ENCODE peak calls at places on chromosome 21, in four cellular contexts. K, C, N and U are unnamed samples.

GRCh38 chr21:26849428-26850115 is 4.4 kb upstream of the ADAMTS1 start:
- DNase-seq in K (no peak), C (no peak), N (no peak), U (no peak)

GRCh38 chr21:37367758-37368535 is 1.4 kb downstream of the DYRK1A start:
- DNase-seq in K (peak), C (peak), N (peak), U (peak)

GRCh38 chr21:31222142-31222541 is 121.9 kb downstream of the TIAM1 start:
- DNase-seq in K (no peak), C (no peak), N (no peak), U (no peak)

GRCh38 chr21:31531967-31532366 is 127.5 kb upstream of the SOD1 start:
- DNase-seq in K (no peak), C (no peak), N (no peak), U (no peak)

GRCh38 chr21:18893411-18893810 is 489.8 kb upstream of the TMPRSS15 start:
- DNase-seq in K (no peak), C (no peak), N (no peak), U (no peak)

GRCh38 chr21:31143021-31143420 is 104.7 kb upstream of the KRTAP19-8 start:
- DNase-seq in K (no peak), C (no peak), N (no peak), U (no peak)

GRCh38 chr21:14917762-14918161 is 147.0 kb downstream of the NRIP1 start:
- DNase-seq in K (no peak), C (no peak), N (no peak), U (no peak)

GRCh38 chr21:31387560-31388186 is 43.6 kb upstream of the TIAM1 start:
- DNase-seq in K (no peak), C (no peak), N (no peak), U (no peak)

GRCh38 chr21:14880922-14881321 is 183.9 kb downstream of the NRIP1 start:
- DNase-seq in K (no peak), C (no peak), N (no peak), U (peak)

GRCh38 chr21:16454371-16454770 is 724.6 kb downstream of the USP25 start:
- DNase-seq in K (no peak), C (no peak), N (no peak), U (no peak)

GRCh38 chr21:36729301-36729970 is 30.5 kb downstream of the SIM2 start:
- DNase-seq in K (no peak), C (no peak), N (no peak), U (no peak)

GRCh38 chr21:16534408-16535099 is 804.8 kb downstream of the USP25 start:
- DNase-seq in K (no peak), C (peak), N (no peak), U (peak)

GRCh38 chr21:38346286-38346685 is 89.5 kb downstream of the KCNJ15 start:
- DNase-seq in K (no peak), C (no peak), N (no peak), U (peak)

GRCh38 chr21:27477321-27477720 is 510.4 kb upstream of the ADAMTS5 start:
- DNase-seq in K (no peak), C (no peak), N (no peak), U (no peak)

GRCh38 chr21:35138665-35139381 is 89.7 kb upstream of the RUNX1 start:
- DNase-seq in K (no peak), C (no peak), N (peak), U (peak)

GRCh38 chr21:36246080-36246631 is 73.8 kb upstream of the MORC3 start:
- DNase-seq in K (no peak), C (peak), N (no peak), U (no peak)

GRCh38 chr21:20272791-20273362 is 725.3 kb upstream of the NCAM2 start:
- DNase-seq in K (no peak), C (no peak), N (no peak), U (peak)

GRCh38 chr21:38733973-38734546 is 71.7 kb upstream of the ETS2 start:
- DNase-seq in K (peak), C (peak), N (peak), U (no peak)

GRCh38 chr21:24941316-24942185 is 665.7 kb downstream of the MRPL39 start:
- DNase-seq in K (no peak), C (no peak), N (no peak), U (peak)

GRCh38 chr21:25456672-25457071 is 150.6 kb downstream of the MRPL39 start:
- DNase-seq in K (no peak), C (no peak), N (no peak), U (no peak)

GRCh38 chr21:22885079-22885478 is 1886.9 kb downstream of the NCAM2 start:
- DNase-seq in K (no peak), C (no peak), N (no peak), U (peak)

GRCh38 chr21:31606081-31606874 is 53.2 kb upstream of the SOD1 start:
- DNase-seq in K (no peak), C (no peak), N (no peak), U (peak)

GRCh38 chr21:34992736-34993135 is 56.4 kb downstream of the RUNX1 start:
- DNase-seq in K (no peak), C (peak), N (no peak), U (no peak)

GRCh38 chr21:17779486-17779885 is 39.7 kb downstream of the C21orf91 start:
- DNase-seq in K (no peak), C (no peak), N (no peak), U (no peak)
- H3K27ac ChIP-seq in K (no peak), C (no peak), N (no peak), U (no peak)

GRCh38 chr21:28822882-28823335 is 169.8 kb downstream of the LTN1 start:
- DNase-seq in K (no peak), C (no peak), N (no peak), U (no peak)

GRCh38 chr21:28822064-28822402 is 170.6 kb downstream of the LTN1 start:
- DNase-seq in K (no peak), C (no peak), N (no peak), U (no peak)

GRCh38 chr21:28821276-28822063 is 171.2 kb downstream of the LTN1 start:
- DNase-seq in K (no peak), C (no peak), N (no peak), U (no peak)

GRCh38 chr21:28826569-28826968 is 166.1 kb downstream of the LTN1 start:
- DNase-seq in K (no peak), C (no peak), N (no peak), U (no peak)

GRCh38 chr21:28823464-28823863 is 169.2 kb downstream of the LTN1 start:
- DNase-seq in K (no peak), C (no peak), N (no peak), U (no peak)
- H3K27ac ChIP-seq in K (peak), C (no peak), N (no peak), U (no peak)

GRCh38 chr21:43597052-43597451 is 62.2 kb downstream of the HSF2BP start:
- DNase-seq in K (no peak), C (no peak), N (no peak), U (peak)
- H3K27ac ChIP-seq in K (no peak), C (no peak), N (no peak), U (peak)

GRCh38 chr21:39932335-39932734 is 65.1 kb downstream of the PCP4 start:
- DNase-seq in K (no peak), C (no peak), N (no peak), U (no peak)
- H3K27ac ChIP-seq in K (no peak), C (no peak), N (no peak), U (no peak)

GRCh38 chr21:45365608-45366241 is 39.2 kb upstream of the COL18A1 start:
- DNase-seq in K (peak), C (no peak), N (no peak), U (no peak)

GRCh38 chr21:45365186-45365607 is 39.8 kb upstream of the COL18A1 start:
- DNase-seq in K (no peak), C (no peak), N (no peak), U (no peak)

GRCh38 chr21:45362748-45363145 is 42.2 kb upstream of the COL18A1 start:
- DNase-seq in K (peak), C (no peak), N (no peak), U (no peak)

GRCh38 chr21:45364464-45365185 is 40.3 kb upstream of the COL18A1 start:
- DNase-seq in K (peak), C (no peak), N (no peak), U (no peak)

DNA sequence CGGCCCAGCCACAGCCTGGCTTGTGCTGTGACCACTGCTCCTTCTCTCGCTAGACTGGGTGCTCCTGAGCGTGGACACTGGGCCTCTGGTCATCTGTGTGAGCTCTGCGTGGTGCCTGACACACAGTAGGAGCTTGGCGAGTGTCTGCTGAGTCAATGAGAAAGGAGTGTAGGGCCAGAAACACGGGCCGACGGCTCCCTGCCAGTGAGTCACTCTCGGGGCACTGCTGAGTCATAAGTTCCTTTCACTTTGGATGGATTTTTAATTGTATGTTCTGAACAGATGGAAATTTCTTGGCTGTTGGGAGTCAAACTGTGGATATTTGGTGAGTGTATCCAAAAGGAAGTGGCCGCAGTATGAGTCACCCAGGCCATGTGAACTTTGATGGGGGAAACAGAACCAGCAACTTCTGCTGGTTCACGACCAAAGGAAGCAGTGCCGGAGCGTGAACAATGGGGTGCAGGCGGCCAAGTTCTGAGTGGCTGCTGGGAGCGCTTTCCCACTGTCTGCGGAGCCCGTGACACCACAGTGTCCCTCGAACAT is 41.0 kb upstream of the COL18A1 start:
- DNase-seq in K (peak), C (peak), N (no peak), U (peak)
- H3K27ac ChIP-seq in K (peak), C (peak), N (no peak), U (peak)

DNA sequence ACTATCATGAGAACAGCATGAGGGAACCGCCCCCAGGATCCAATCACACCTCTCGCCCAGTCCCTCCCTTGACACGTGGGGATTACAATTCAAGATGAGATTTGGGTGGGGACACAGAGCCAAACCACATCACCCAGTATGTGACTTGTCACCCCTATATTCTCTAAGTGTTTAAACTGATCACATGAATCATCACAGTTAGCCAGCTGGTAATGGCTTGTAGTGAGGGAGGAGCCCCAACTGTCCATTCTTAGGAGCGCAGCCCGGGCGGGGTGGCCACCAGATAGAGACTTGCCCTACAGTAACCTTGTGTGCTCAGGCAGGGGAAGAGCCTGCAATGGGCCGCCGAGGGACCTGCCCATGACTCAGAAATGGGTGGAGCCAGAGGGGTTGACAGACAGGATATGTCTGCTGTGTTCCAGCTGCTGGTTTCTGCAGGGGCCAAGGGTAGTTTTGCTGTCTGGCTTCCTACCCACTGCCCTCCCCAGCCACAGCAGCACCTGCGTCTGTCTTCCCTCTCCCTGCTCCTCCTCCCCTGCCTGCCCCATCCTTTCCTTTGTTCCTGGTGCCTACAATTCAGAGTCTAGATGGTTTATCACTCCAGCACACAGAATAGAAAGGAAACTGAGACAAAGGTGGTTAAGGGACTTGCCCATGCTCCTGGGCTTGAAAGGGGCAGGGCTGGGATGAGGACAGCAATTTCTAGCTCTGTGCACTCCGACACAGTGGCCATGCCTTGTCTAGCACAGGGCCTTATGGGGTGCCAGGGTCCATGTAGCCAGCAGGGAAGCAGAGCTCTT is 9.2 kb downstream of the ABCG1 start:
- DNase-seq in K (peak), C (peak), N (peak), U (peak)
- H3K27ac ChIP-seq in K (peak), C (no peak), N (peak), U (peak)

DNA sequence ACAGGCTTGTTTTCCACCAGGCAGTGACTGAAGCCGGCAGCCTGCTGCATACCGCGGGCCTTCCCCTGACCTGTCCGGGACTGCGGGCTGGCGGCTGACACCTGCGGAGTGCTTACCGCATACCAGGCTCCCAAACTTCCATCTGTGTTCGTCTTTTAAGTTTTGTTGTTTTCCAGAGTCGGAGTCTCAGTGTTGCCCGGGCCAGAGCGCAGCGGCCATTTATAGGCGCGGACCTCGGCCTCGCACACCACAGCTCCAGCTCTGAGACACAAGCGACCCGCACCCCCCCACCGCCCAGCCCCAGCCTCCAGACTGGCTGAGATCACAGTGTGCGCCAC is 1.4 kb upstream of the ADARB1 start:
- DNase-seq in K (no peak), C (no peak), N (no peak), U (no peak)
- H3K27ac ChIP-seq in K (no peak), C (no peak), N (no peak), U (no peak)

DNA sequence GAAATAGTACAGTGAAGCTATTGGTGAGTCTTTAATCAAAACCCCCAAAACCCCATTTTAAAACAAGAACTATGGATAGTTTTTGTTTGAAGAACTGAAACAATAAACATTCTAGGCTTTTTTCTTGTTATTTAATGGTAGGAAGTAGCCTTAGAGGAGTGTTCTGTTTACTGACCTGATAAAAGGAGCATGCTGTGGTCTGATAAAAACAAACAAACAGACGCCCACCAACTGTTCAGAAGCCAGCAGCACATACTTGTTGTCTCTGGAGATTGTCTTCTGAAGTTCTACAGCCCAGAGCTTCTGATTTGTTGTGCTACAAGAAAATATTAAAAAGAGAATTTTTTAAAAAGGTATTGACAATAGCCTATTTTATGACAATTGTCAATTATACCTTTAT is 54.1 kb upstream of the CFAP298 start:
- DNase-seq in K (no peak), C (no peak), N (no peak), U (no peak)
- H3K27ac ChIP-seq in K (no peak), C (no peak), N (no peak), U (no peak)